ENCODE peak calls at places on chromosomes 1 and 21, in seven cellular contexts. N is PC-3, T is neural progenitor cell, Y is MM.1S, E is HCT116, B is GM23338, W is GM23248. H is an unnamed sample.

GRCh38 chr1:110674337-110675059 is at the start of gene KCNA3:
- DNase-seq in N (no peak), E (no peak), Y (peak), W (peak), B (peak), T (peak), H (peak)

GRCh38 chr1:1021010-1021845 is 1.3 kb downstream of the AGRN start:
- DNase-seq in T (peak), W (peak), N (peak), B (peak), Y (no peak), E (no peak), H (no peak)

GRCh38 chr1:155125511-155125945 is 2.1 kb upstream of the EFNA1 start:
- DNase-seq in Y (no peak), E (no peak), N (no peak), T (peak), B (peak), W (no peak), H (no peak)

GRCh38 chr1:156931553-156931952 is 11.1 kb downstream of the LRRC71 start:
- DNase-seq in W (no peak), T (no peak), B (no peak), Y (no peak), N (no peak), E (no peak), H (no peak)

GRCh38 chr1:184283999-184284398 is 102.8 kb upstream of the C1orf21 start:
- DNase-seq in B (no peak), E (no peak), Y (no peak), T (no peak), W (peak), N (no peak), H (no peak)

GRCh38 chr1:168179411-168180147 is 817 bp downstream of the TIPRL start:
- DNase-seq in B (peak), N (peak), E (no peak), W (peak), Y (peak), T (peak), H (peak)

GRCh38 chr1:51044199-51044598 is 57.8 kb upstream of the C1orf185 start:
- DNase-seq in W (peak), Y (no peak), E (no peak), N (no peak), B (no peak), T (no peak), H (no peak)

GRCh38 chr1:76073471-76073870 is 1.1 kb upstream of the ST6GALNAC3 start:
- DNase-seq in W (peak), E (no peak), Y (no peak), N (no peak), B (peak), T (no peak), H (no peak)

GRCh38 chr1:26999440-26999987 is 6.0 kb downstream of the TRNP1 start:
- DNase-seq in E (peak), N (peak), W (peak), T (peak), Y (no peak), B (peak), H (no peak)

GRCh38 chr1:241770115-241770514 is 77.9 kb upstream of the EXO1 start:
- DNase-seq in Y (peak), N (no peak), W (no peak), E (no peak), T (no peak), B (peak), H (peak)

GRCh38 chr1:90133133-90133532 is 138.2 kb downstream of the ZNF326 start:
- DNase-seq in B (peak), N (peak), W (peak), E (peak), T (peak), Y (peak), H (peak)

GRCh38 chr1:167107456-167107855 is 13.6 kb downstream of the STYXL2 start:
- DNase-seq in T (no peak), E (no peak), B (no peak), Y (no peak), W (peak), N (peak), H (no peak)

GRCh38 chr1:227885648-227886502 is 61.9 kb downstream of the WNT9A start:
- DNase-seq in N (peak), E (peak), Y (no peak), B (no peak), W (peak), T (no peak), H (no peak)

GRCh38 chr1:39416609-39417008 is 74.8 kb upstream of the BMP8A start:
- DNase-seq in Y (no peak), T (no peak), E (no peak), W (no peak), N (no peak), B (no peak), H (no peak)

GRCh38 chr1:8302181-8302681 is 15.7 kb upstream of the SLC45A1 start:
- DNase-seq in W (no peak), Y (no peak), E (no peak), B (peak), N (no peak), T (peak), H (no peak)

GRCh38 chr1:156095906-156096508 is 13.7 kb upstream of the MEX3A start:
- DNase-seq in Y (no peak), N (no peak), B (no peak), T (no peak), W (peak), E (no peak), H (no peak)

GRCh38 chr1:212727386-212728181 is 27.9 kb upstream of the BATF3 start:
- DNase-seq in Y (no peak), W (peak), B (no peak), E (no peak), T (no peak), N (no peak), H (no peak)

GRCh38 chr1:153629971-153630370 is 1.7 kb downstream of the S100A1 start:
- DNase-seq in E (no peak), T (no peak), N (no peak), B (no peak), Y (no peak), W (peak), H (no peak)

GRCh38 chr21:16302851-16303282 is 573.1 kb downstream of the USP25 start:
- DNase-seq in Y (no peak), W (peak), T (no peak), N (no peak), E (no peak), B (no peak), H (no peak)

GRCh38 chr1:226656201-226656600 is 82.9 kb downstream of the ITPKB start:
- DNase-seq in Y (peak), T (no peak), E (no peak), N (no peak), W (no peak), B (peak), H (peak)

GRCh38 chr1:223363856-223364684 is at the start of gene SUSD4:
- DNase-seq in E (no peak), Y (peak), W (peak), N (peak), B (peak), T (peak), H (peak)

GRCh38 chr1:9780554-9781110 is 43.1 kb downstream of the CLSTN1 start:
- DNase-seq in E (no peak), W (no peak), B (no peak), N (no peak), Y (no peak), T (no peak), H (no peak)

GRCh38 chr1:202821467-202821866 is 10.7 kb downstream of the PCAT6 start:
- DNase-seq in T (no peak), E (no peak), B (no peak), Y (no peak), W (peak), N (no peak), H (no peak)

GRCh38 chr21:43362928-43363314 is 64.0 kb downstream of the SIK1 start:
- DNase-seq in B (no peak), W (no peak), E (no peak), Y (no peak), T (no peak), N (no peak), H (peak)

GRCh38 chr1:8477199-8477982 is 159.5 kb downstream of the SLC45A1 start:
- DNase-seq in B (no peak), Y (peak), W (peak), N (no peak), E (no peak), T (no peak), H (peak)

GRCh38 chr1:223545325-223545724 is 120.2 kb downstream of the CAPN8 start:
- DNase-seq in W (no peak), B (no peak), N (no peak), Y (no peak), E (no peak), T (no peak), H (no peak)

GRCh38 chr21:35508389-35508888 is 459.3 kb upstream of the RUNX1 start:
- DNase-seq in T (peak), N (peak), B (peak), E (peak), W (peak), Y (no peak), H (peak)

GRCh38 chr1:51708911-51709760 is 92.2 kb downstream of the OSBPL9 start:
- DNase-seq in B (no peak), N (no peak), T (no peak), E (no peak), W (no peak), Y (no peak), H (no peak)

GRCh38 chr1:38045431-38046332 is 911 bp downstream of the POU3F1 start:
- DNase-seq in Y (no peak), N (no peak), E (no peak), T (peak), B (peak), W (peak), H (no peak)

GRCh38 chr1:38044224-38045215 is 2.1 kb downstream of the POU3F1 start:
- DNase-seq in E (no peak), N (no peak), Y (no peak), W (peak), B (peak), T (no peak), H (no peak)

GRCh38 chr1:38046884-38047602 is 450 bp upstream of the POU3F1 start:
- DNase-seq in E (peak), Y (peak), N (peak), B (peak), W (peak), T (peak), H (peak)

GRCh38 chr1:38047603-38048146 is 1.1 kb upstream of the POU3F1 start:
- DNase-seq in W (peak), Y (no peak), B (peak), T (peak), N (peak), E (no peak), H (no peak)

DNA sequence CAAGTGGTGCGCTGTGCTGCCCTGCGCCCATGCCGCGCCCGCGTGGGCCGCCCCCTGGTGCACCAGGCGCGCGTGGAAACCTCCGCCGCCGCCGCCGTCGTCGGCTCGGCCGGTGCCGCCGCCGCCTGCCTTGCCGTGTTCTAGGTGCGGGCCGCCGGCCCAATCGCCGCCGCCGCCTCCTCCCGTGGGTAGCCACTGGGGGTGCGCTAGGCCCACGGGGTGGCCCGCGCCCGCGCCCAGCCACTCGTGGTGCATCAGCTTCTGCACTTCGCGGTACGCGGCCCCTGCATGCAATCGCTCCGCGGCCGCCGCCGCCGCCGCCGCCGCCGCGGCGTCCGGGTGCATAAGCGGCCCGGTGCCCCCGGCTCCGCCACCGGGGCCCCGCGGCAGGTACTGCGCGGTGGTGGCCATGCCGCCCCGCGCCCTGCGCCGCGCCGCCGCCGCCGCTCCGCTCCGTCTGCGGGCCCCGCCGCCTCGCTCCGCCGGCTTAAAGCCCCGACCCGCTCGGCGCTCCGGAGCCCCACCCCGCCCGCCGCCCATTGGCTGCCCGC is at the start of gene POU3F1:
- DNase-seq in B (no peak), T (peak), N (no peak), Y (no peak), W (no peak), E (no peak), H (no peak)
- TF ChIP-seq EZH2phosphoT487 in B (no peak), T (no peak), N (no peak), Y (no peak), W (no peak), E (no peak), H (no peak)

GRCh38 chr1:93344886-93345632 is 648 bp upstream of the DR1 start:
- DNase-seq in E (no peak), N (peak), B (no peak), Y (no peak), T (no peak), W (peak), H (peak)

GRCh38 chr1:93345633-93346471 is at the start of gene DR1:
- DNase-seq in E (peak), N (peak), T (peak), Y (peak), W (peak), B (peak), H (peak)

GRCh38 chr1:93347319-93347899 is 1.7 kb downstream of the DR1 start:
- DNase-seq in T (no peak), B (no peak), E (no peak), N (peak), Y (no peak), W (no peak), H (no peak)

GRCh38 chr1:93346472-93346991 is 825 bp downstream of the DR1 start:
- DNase-seq in Y (no peak), T (peak), B (peak), N (peak), W (peak), E (no peak), H (peak)

DNA sequence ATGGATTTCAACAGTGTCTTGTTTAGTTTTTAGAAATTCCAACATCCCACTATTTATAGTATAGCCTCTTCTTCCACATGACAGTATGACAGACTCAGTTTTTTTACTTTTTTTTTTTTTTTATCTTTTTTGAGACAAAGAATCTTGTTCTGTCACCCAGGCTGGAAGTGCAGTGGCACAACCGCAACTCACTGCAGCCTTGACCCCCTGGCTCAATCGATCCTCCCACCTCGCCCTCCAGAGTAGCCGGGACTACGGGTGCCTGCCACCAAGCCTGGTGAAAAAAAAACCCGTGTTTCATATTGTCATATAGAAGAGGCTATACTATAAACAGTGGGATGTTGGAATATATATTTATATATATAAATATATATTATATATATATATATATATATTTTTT is 1.2 kb upstream of the DR1 start:
- DNase-seq in E (no peak), T (no peak), N (no peak), B (no peak), W (no peak), Y (no peak), H (no peak)
- H3K4me3 ChIP-seq in E (peak), T (no peak), N (no peak), B (no peak), W (no peak), Y (no peak), H (peak)

GRCh38 chr1:103084176-103084575 is 24.1 kb downstream of the COL11A1 start:
- DNase-seq in T (no peak), Y (no peak), N (no peak), E (no peak), B (no peak), W (no peak), H (no peak)
- TF ChIP-seq EZH2phosphoT487 in T (no peak), Y (no peak), N (no peak), E (no peak), B (no peak), W (no peak), H (no peak)

DNA sequence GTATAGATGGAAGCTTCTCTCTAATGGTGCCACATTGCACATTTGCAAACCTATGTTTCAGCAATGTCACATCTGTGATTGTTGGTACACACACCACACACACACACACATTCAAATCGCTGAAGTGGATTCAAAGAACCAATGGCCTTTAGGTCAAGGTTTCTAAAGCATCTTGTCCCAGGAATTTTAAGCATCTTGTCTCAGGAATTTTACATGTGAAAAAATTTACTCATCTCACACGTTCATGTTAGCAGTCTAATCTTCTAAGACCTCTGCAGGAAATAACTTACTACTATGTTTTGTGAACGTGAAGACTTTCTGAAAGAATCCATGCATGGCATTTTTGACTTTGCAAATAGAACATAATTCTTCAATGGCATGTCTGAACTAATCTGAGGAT is 125.2 kb downstream of the CYYR1 start:
- DNase-seq in T (no peak), N (no peak), B (peak), Y (no peak), W (no peak), E (no peak), H (no peak)
- H3K4me3 ChIP-seq in T (no peak), N (no peak), B (no peak), Y (no peak), W (no peak), E (no peak), H (no peak)

DNA sequence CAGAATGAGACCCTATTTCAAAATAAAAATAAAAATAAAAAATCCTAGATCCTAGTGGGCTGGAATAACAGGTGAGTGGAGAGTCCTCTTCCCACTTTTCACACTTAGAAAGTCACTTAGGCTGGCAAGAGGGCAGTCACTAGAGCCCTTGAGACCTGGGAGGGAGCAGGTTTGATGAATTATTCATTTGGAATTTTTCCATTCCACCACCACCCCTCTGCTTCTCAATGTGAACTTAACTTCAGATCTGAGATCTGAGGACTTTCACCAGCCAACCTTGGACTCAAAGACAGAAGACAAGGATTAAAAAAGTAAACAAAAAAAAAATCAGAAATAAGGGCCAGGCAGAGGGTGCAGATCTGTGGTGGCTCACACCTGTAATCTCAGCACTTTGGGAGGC is 16.5 kb downstream of the AKR7A3 start:
- DNase-seq in B (no peak), E (no peak), N (no peak), Y (no peak), T (no peak), W (no peak), H (no peak)
- TF ChIP-seq EZH2phosphoT487 in B (no peak), E (no peak), N (no peak), Y (no peak), T (no peak), W (no peak), H (no peak)

GRCh38 chr1:31371560-31371959 is 1.3 kb downstream of the FABP3 start:
- DNase-seq in W (no peak), Y (no peak), E (no peak), B (no peak), N (no peak), T (no peak), H (no peak)

GRCh38 chr1:31373897-31374486 is 1.1 kb upstream of the FABP3 start:
- DNase-seq in T (no peak), Y (no peak), N (no peak), W (no peak), B (no peak), E (no peak), H (no peak)

GRCh38 chr1:31372051-31372450 is 825 bp downstream of the FABP3 start:
- DNase-seq in Y (no peak), B (no peak), N (no peak), W (no peak), T (no peak), E (no peak), H (no peak)

GRCh38 chr1:31374511-31375196 is 1.8 kb upstream of the FABP3 start:
- DNase-seq in N (peak), Y (no peak), T (no peak), B (no peak), E (no peak), W (peak), H (no peak)

DNA sequence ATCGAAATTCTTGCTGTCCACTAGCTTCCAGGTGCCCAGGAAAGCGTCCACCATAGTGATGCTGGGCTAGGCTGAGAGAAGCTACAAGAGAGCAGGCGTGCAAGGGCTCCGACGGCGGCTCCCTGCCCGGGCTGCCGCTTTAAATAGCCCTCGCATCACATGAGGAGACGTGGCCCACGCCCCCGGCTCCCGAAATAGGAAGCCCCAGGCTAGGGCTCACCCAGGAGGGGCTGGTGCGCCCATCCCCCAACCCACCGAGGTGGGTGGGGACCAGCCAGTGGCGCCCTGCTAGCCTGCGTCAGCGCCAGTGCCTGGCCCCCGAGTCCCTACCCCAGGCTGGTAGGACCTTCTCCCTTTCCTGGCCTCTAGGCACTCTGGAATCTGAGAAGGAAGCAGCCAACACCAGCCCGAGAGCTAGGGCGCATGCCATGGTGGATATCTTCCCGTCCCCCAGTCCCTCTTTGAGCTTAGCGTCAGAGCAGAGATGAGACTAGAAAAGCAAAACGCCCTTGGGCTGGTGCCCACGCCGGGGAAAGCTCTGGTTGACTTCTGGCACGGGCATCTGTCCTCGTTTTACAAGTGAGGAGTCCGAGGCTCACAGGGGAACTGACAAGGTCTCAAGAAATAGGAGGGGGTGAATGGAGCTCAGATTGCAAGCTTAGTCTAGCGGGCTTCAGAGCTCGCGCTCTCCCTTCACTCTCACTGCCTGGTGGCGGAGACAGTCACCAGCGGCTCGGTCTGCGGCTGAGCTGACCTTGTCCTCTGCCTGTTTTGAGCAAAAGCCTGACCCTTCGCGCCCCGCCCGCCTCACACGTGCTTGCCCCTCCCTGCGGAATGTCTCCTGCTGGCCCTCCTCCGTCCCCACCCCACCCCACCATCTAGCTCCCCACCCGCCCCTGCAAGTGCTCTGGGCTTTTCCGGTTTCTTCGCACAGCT is at the start of gene FABP3:
- DNase-seq in E (no peak), B (peak), Y (no peak), N (peak), T (peak), W (peak), H (no peak)
- H3K4me3 ChIP-seq in E (no peak), B (peak), Y (no peak), N (peak), T (peak), W (peak), H (no peak)